ENCODE peak calls at places on chromosomes 7 and 10, in six cellular contexts. One of them, this sample, is unnamed. For H3K4me1, the result is how much of the 10 kb centered on the place peaks cover.

GRCh38 chr7:2554654-2555053 is 670 bp downstream of the BRAT1 start:
- DNase-seq in stomach: no peak
- DNase-seq in ascending aorta: no peak
- DNase-seq in lung: no peak
- DNase-seq in fibroblast of lung: no peak
- DNase-seq in cardiac muscle cell: no peak
- DNase-seq in this sample: no peak

GRCh38 chr10:112585052-112585451 is 138.0 kb downstream of the VTI1A start:
- DNase-seq in cardiac muscle cell: peak
- DNase-seq in fibroblast of lung: peak
- DNase-seq in stomach: peak
- DNase-seq in ascending aorta: no peak
- DNase-seq in lung: no peak
- DNase-seq in this sample: no peak

GRCh38 chr10:30439931-30440330 is 5.9 kb downstream of the MAP3K8 start:
- DNase-seq in ascending aorta: no peak
- DNase-seq in cardiac muscle cell: no peak
- DNase-seq in stomach: no peak
- DNase-seq in lung: no peak
- DNase-seq in fibroblast of lung: no peak
- DNase-seq in this sample: no peak

GRCh38 chr10:69855346-69856163 is 53.8 kb downstream of the COL13A1 start:
- DNase-seq in lung: no peak
- DNase-seq in fibroblast of lung: no peak
- DNase-seq in ascending aorta: no peak
- DNase-seq in cardiac muscle cell: no peak
- DNase-seq in stomach: no peak
- DNase-seq in this sample: no peak

GRCh38 chr7:121313793-121314676 is 14.8 kb upstream of the WNT16 start:
- DNase-seq in lung: no peak
- DNase-seq in fibroblast of lung: peak
- DNase-seq in cardiac muscle cell: peak
- DNase-seq in ascending aorta: no peak
- DNase-seq in stomach: no peak
- DNase-seq in this sample: no peak

GRCh38 chr10:15345450-15345849 is 25.6 kb downstream of the FAM171A1 start:
- DNase-seq in fibroblast of lung: no peak
- DNase-seq in stomach: no peak
- DNase-seq in cardiac muscle cell: no peak
- DNase-seq in lung: no peak
- DNase-seq in ascending aorta: no peak
- DNase-seq in this sample: no peak

GRCh38 chr10:79047875-79048638 is 20.7 kb upstream of the ZMIZ1 start:
- DNase-seq in lung: no peak
- DNase-seq in stomach: no peak
- DNase-seq in ascending aorta: no peak
- DNase-seq in cardiac muscle cell: no peak
- DNase-seq in fibroblast of lung: no peak
- DNase-seq in this sample: no peak

GRCh38 chr7:155007947-155008346 is 5.0 kb upstream of the PAXIP1 start:
- DNase-seq in stomach: no peak
- DNase-seq in cardiac muscle cell: peak
- DNase-seq in lung: no peak
- DNase-seq in fibroblast of lung: no peak
- DNase-seq in ascending aorta: no peak
- DNase-seq in this sample: no peak

GRCh38 chr10:106147050-106147449 is 1017.5 kb downstream of the SORCS1 start:
- DNase-seq in stomach: no peak
- DNase-seq in fibroblast of lung: no peak
- DNase-seq in cardiac muscle cell: no peak
- DNase-seq in lung: no peak
- DNase-seq in ascending aorta: no peak
- DNase-seq in this sample: no peak

GRCh38 chr10:4006051-4006450 is 221.0 kb upstream of the KLF6 start:
- DNase-seq in ascending aorta: no peak
- DNase-seq in fibroblast of lung: no peak
- DNase-seq in stomach: no peak
- DNase-seq in lung: no peak
- DNase-seq in cardiac muscle cell: no peak
- DNase-seq in this sample: peak

GRCh38 chr7:133050200-133050995 is 31.5 kb downstream of the CHCHD3 start:
- DNase-seq in cardiac muscle cell: no peak
- DNase-seq in stomach: no peak
- DNase-seq in fibroblast of lung: no peak
- DNase-seq in ascending aorta: no peak
- DNase-seq in lung: no peak
- DNase-seq in this sample: no peak

GRCh38 chr10:5575144-5575481 is 50.4 kb downstream of the CALML3 start:
- DNase-seq in lung: no peak
- DNase-seq in fibroblast of lung: no peak
- DNase-seq in stomach: no peak
- DNase-seq in ascending aorta: no peak
- DNase-seq in cardiac muscle cell: no peak
- DNase-seq in this sample: peak

GRCh38 chr7:139699640-139700504 is 77.9 kb downstream of the HIPK2 start:
- DNase-seq in fibroblast of lung: peak
- DNase-seq in ascending aorta: no peak
- DNase-seq in lung: no peak
- DNase-seq in cardiac muscle cell: no peak
- DNase-seq in stomach: peak
- DNase-seq in this sample: no peak

GRCh38 chr7:119320316-119320715 is 952.7 kb upstream of the KCND2 start:
- DNase-seq in fibroblast of lung: no peak
- DNase-seq in lung: no peak
- DNase-seq in stomach: no peak
- DNase-seq in ascending aorta: no peak
- DNase-seq in cardiac muscle cell: no peak
- DNase-seq in this sample: no peak
- TF ChIP-seq CTCF in fibroblast of lung: no peak
- TF ChIP-seq CTCF in lung: no peak
- TF ChIP-seq CTCF in stomach: no peak
- TF ChIP-seq CTCF in ascending aorta: no peak
- TF ChIP-seq CTCF in cardiac muscle cell: no peak
- TF ChIP-seq CTCF in this sample: no peak

DNA sequence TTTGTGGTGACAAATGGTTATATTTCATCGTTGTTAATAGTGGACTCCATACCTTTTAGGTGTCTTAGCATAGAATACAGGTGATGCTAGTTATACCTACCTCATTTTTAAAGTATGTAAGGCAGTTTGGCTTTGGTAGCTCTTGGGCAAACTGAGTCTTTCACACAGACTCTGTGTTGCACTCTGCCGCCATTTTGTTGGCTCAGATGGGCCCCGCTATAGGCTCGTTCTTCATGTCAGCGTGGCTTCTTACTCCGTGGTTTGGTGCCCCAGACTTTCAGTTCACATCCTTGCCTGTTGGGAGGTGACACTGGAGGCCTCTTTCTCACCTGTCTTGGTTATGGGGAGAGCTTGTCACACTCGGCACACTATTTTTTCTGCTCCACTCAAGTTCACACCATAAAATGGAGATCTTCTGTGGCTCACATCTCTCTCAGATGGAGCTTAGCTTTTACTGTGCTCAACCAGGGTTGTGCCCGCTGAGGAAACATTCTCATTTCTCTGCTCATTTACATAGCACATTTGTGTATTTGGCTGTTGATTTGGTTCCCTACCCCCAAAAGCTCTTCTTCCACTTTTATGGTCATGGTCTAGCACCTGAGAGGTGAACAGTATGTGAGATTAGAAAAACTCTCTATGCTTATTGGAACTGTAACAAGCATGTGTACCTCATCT is 178.5 kb downstream of the ARID5B start:
- DNase-seq in cardiac muscle cell: no peak
- DNase-seq in ascending aorta: no peak
- DNase-seq in fibroblast of lung: no peak
- DNase-seq in stomach: no peak
- DNase-seq in lung: no peak
- DNase-seq in this sample: no peak
- H3K4me1 ChIP-seq in cardiac muscle cell: under half
- H3K4me1 ChIP-seq in ascending aorta: half or more
- H3K4me1 ChIP-seq in fibroblast of lung: under half
- H3K4me1 ChIP-seq in stomach: half or more
- H3K4me1 ChIP-seq in lung: under half
- H3K4me1 ChIP-seq in this sample: half or more

GRCh38 chr7:51288896-51289607 is 27.6 kb downstream of the COBL start:
- DNase-seq in fibroblast of lung: no peak
- DNase-seq in cardiac muscle cell: no peak
- DNase-seq in ascending aorta: no peak
- DNase-seq in lung: no peak
- DNase-seq in stomach: no peak
- DNase-seq in this sample: no peak
- H3K27ac ChIP-seq in fibroblast of lung: no peak
- H3K27ac ChIP-seq in cardiac muscle cell: peak
- H3K27ac ChIP-seq in ascending aorta: no peak
- H3K27ac ChIP-seq in lung: peak
- H3K27ac ChIP-seq in stomach: peak
- H3K27ac ChIP-seq in this sample: peak

GRCh38 chr7:147829021-147829420 is 761.5 kb upstream of the C7orf33 start:
- DNase-seq in ascending aorta: no peak
- DNase-seq in lung: no peak
- DNase-seq in cardiac muscle cell: no peak
- DNase-seq in fibroblast of lung: no peak
- DNase-seq in stomach: no peak
- DNase-seq in this sample: no peak

GRCh38 chr7:147833981-147834380 is 756.6 kb upstream of the C7orf33 start:
- DNase-seq in fibroblast of lung: no peak
- DNase-seq in lung: no peak
- DNase-seq in cardiac muscle cell: no peak
- DNase-seq in stomach: no peak
- DNase-seq in ascending aorta: no peak
- DNase-seq in this sample: no peak

GRCh38 chr7:147833549-147833948 is 757.0 kb upstream of the C7orf33 start:
- DNase-seq in ascending aorta: no peak
- DNase-seq in cardiac muscle cell: no peak
- DNase-seq in lung: no peak
- DNase-seq in stomach: no peak
- DNase-seq in fibroblast of lung: no peak
- DNase-seq in this sample: no peak
- TF ChIP-seq CTCF in ascending aorta: no peak
- TF ChIP-seq CTCF in cardiac muscle cell: no peak
- TF ChIP-seq CTCF in lung: no peak
- TF ChIP-seq CTCF in stomach: no peak
- TF ChIP-seq CTCF in fibroblast of lung: no peak
- TF ChIP-seq CTCF in this sample: no peak

This sample was measured in psoas muscle.